ENCODE peak calls at places on chromosomes 1 and 21, in ten cellular contexts. N, Y, A, S, K, L, U, M, P and B are unnamed samples.

GRCh38 chr1:1204998-1205768 is 1.2 kb downstream of the TNFRSF18 start:
- DNase-seq in K (no peak), M (no peak), A (no peak), L (no peak), U (no peak), N (no peak), S (no peak), P (no peak), Y (no peak), B (no peak)

GRCh38 chr1:226937940-226938725 is 2.0 kb upstream of the COQ8A start:
- DNase-seq in P (no peak), L (no peak), N (no peak), A (no peak), M (peak; percentile 45), K (no peak), U (no peak), S (no peak), Y (no peak), B (no peak)

GRCh38 chr1:76993036-76993435 is 125.8 kb downstream of the ST6GALNAC5 start:
- DNase-seq in K (no peak), L (no peak), A (no peak), N (no peak), P (no peak), M (no peak), Y (no peak), S (no peak), U (no peak), B (no peak)

GRCh38 chr1:109158433-109158832 is 44.5 kb downstream of the ELAPOR1 start:
- DNase-seq in N (no peak), P (no peak), M (no peak), S (no peak), A (no peak), K (no peak), L (no peak), U (no peak), Y (no peak), B (no peak)

GRCh38 chr1:41898191-41898713 is 20.5 kb downstream of the HIVEP3 start:
- DNase-seq in A (peak; percentile 39), S (no peak), M (no peak), U (no peak), K (peak; percentile 77), Y (no peak), L (no peak), P (peak; percentile 37), N (peak; percentile 70), B (no peak)

GRCh38 chr1:200962631-200963030 is 60.9 kb downstream of the KIF21B start:
- DNase-seq in N (no peak), K (no peak), Y (no peak), P (no peak), M (no peak), A (no peak), S (no peak), L (no peak), U (no peak), B (no peak)

GRCh38 chr1:167171286-167171929 is 49.3 kb upstream of the POU2F1 start:
- DNase-seq in L (no peak), M (no peak), K (no peak), Y (no peak), N (peak; percentile 26), S (no peak), A (no peak), P (no peak), U (no peak), B (no peak)

GRCh38 chr1:180785306-180785705 is 127.4 kb upstream of the KIAA1614 start:
- DNase-seq in N (no peak), P (no peak), L (no peak), Y (no peak), U (no peak), S (no peak), A (no peak), M (no peak), K (no peak), B (no peak)

GRCh38 chr1:233328661-233329498 is 1.4 kb downstream of the MAP3K21 start:
- DNase-seq in P (no peak), U (peak; percentile 11), K (no peak), M (peak; percentile 25), Y (peak; percentile 58), S (peak; percentile 11), N (peak; percentile 56), A (peak; percentile 1), L (no peak), B (no peak)

GRCh38 chr21:31075844-31076243 is 37.6 kb upstream of the KRTAP19-8 start:
- DNase-seq in L (no peak), S (no peak), K (no peak), U (no peak), Y (no peak), N (no peak), M (no peak), P (no peak), A (no peak), B (no peak)

GRCh38 chr1:225539069-225539468 is 111.2 kb upstream of the LBR start:
- DNase-seq in A (no peak), Y (no peak), P (no peak), M (no peak), U (no peak), K (no peak), L (no peak), S (no peak), N (no peak), B (no peak)

GRCh38 chr1:10338611-10339010 is 60.3 kb upstream of the PGD start:
- DNase-seq in N (no peak), L (no peak), U (no peak), S (no peak), P (no peak), A (no peak), M (no peak), K (no peak), Y (no peak), B (no peak)

GRCh38 chr1:90807329-90807728 is 90.2 kb upstream of the BARHL2 start:
- DNase-seq in M (no peak), S (no peak), P (no peak), N (no peak), U (no peak), A (no peak), Y (no peak), K (no peak), L (no peak), B (no peak)

GRCh38 chr1:173202430-173203145 is 4.5 kb downstream of the TNFSF4 start:
- DNase-seq in P (no peak), M (peak; percentile 82), L (no peak), A (no peak), K (no peak), S (peak; percentile 38), N (peak; percentile 69), U (peak; percentile 53), Y (peak; percentile 80), B (peak; percentile 77)

GRCh38 chr1:85295006-85295431 is 18.6 kb upstream of the BCL10 start:
- DNase-seq in S (no peak), A (no peak), M (no peak), U (no peak), K (no peak), P (no peak), L (no peak), Y (no peak), N (peak; percentile 98), B (no peak)

GRCh38 chr1:84156210-84156621 is 12.1 kb downstream of the PRKACB start:
- DNase-seq in K (no peak), P (no peak), U (no peak), A (no peak), M (peak; percentile 13), N (peak; percentile 80), L (no peak), S (peak; percentile 19), Y (peak; percentile 39), B (no peak)

GRCh38 chr1:181021811-181022434 is 747 bp downstream of the STX6 start:
- DNase-seq in N (peak; percentile 74), U (peak; percentile 61), Y (peak; percentile 63), S (peak; percentile 74), L (no peak), A (peak; percentile 72), K (peak; percentile 46), P (no peak), M (peak; percentile 69), B (peak; percentile 66)

GRCh38 chr1:32525661-32526444 is 13.4 kb upstream of the ZBTB8A start:
- DNase-seq in S (no peak), M (no peak), P (no peak), Y (no peak), K (no peak), L (no peak), A (no peak), U (no peak), N (no peak), B (no peak)

GRCh38 chr1:65310078-65310587 is 790 bp downstream of the DNAJC6 start:
- DNase-seq in U (no peak), L (peak; percentile 41), A (no peak), P (no peak), N (no peak), Y (no peak), M (no peak), S (peak; percentile 26), K (no peak), B (no peak)

GRCh38 chr1:152141971-152142584 is 16.9 kb downstream of the RPTN start:
- DNase-seq in Y (peak; percentile 88), L (no peak), P (no peak), A (no peak), N (peak; percentile 73), S (peak; percentile 40), K (no peak), U (no peak), M (peak; percentile 58), B (peak; percentile 23)

GRCh38 chr1:98232678-98233077 is 311.8 kb upstream of the DPYD start:
- DNase-seq in Y (no peak), S (no peak), N (no peak), U (no peak), L (no peak), K (no peak), A (no peak), P (no peak), M (no peak), B (no peak)